ENCODE peak calls at places on chromosomes 2 and 18, in eight cellular contexts. O is central memory CD8-positive, alpha-beta T cell; W is activated CD4-positive, alpha-beta T cell treated with anti-CD3 and anti-CD28 coated beads, Interleukin-2, amount 50 U/mL, for 24 hours; U is M059J; T is A673; P is nucleus accumbens; R is activated CD8-positive, alpha-beta T cell treated with anti-CD3 and anti-CD28 coated beads for 36 hours; Y is cardiac fibroblast. F is an unnamed sample.

GRCh38 chr2:152062130-152063091 is 36.4 kb downstream of the CACNB4 start:
- DNase-seq in O (no peak), W (no peak), U (peak), T (no peak), P (no peak), R (no peak), Y (peak), F (peak)

GRCh38 chr2:54958717-54959371 is 91.4 kb downstream of the RTN4 start:
- DNase-seq in O (no peak), W (no peak), U (no peak), T (no peak), P (no peak), R (no peak), Y (no peak), F (no peak)

GRCh38 chr2:138632066-138632465 is 130.5 kb downstream of the SPOPL start:
- DNase-seq in O (no peak), W (no peak), U (peak), T (no peak), P (no peak), R (no peak), Y (peak), F (peak)

GRCh38 chr2:74743778-74744177 is 89.7 kb downstream of the SEMA4F start:
- DNase-seq in O (no peak), W (no peak), U (no peak), T (no peak), P (no peak), R (no peak), Y (no peak), F (no peak)

GRCh38 chr2:152380261-152381055 is 45.5 kb downstream of the FMNL2 start:
- DNase-seq in O (no peak), W (no peak), U (no peak), T (no peak), P (no peak), R (no peak), Y (no peak), F (peak)

GRCh38 chr18:4807495-4808293 is 352.6 kb upstream of the DLGAP1 start:
- DNase-seq in O (no peak), W (no peak), U (no peak), T (no peak), P (no peak), R (no peak), Y (no peak), F (no peak)

GRCh38 chr2:219057709-219058540 is 2.8 kb downstream of the IHH start:
- DNase-seq in O (peak), W (peak), U (peak), T (peak), P (peak), R (peak), Y (peak), F (peak)

GRCh38 chr2:1484131-1484884 is 71.0 kb downstream of the TPO start:
- DNase-seq in O (peak), W (no peak), U (no peak), T (no peak), P (no peak), R (no peak), Y (no peak), F (no peak)

GRCh38 chr18:7273301-7273911 is 42.5 kb downstream of the LRRC30 start:
- DNase-seq in O (no peak), W (no peak), U (peak), T (peak), P (no peak), R (no peak), Y (peak), F (peak)

GRCh38 chr2:20071397-20072383 is 20.3 kb upstream of the LAPTM4A start:
- DNase-seq in O (no peak), W (no peak), U (peak), T (peak), P (no peak), R (no peak), Y (peak), F (peak)

GRCh38 chr2:38178142-38178541 is 102.2 kb upstream of the CYP1B1 start:
- DNase-seq in O (no peak), W (no peak), U (peak), T (no peak), P (no peak), R (no peak), Y (peak), F (peak)

GRCh38 chr18:9335255-9336045 is 877 bp downstream of the TWSG1 start:
- DNase-seq in O (no peak), W (no peak), U (peak), T (peak), P (peak), R (peak), Y (peak), F (no peak)

GRCh38 chr2:222693837-222694236 is 22.4 kb downstream of the MOGAT1 start:
- DNase-seq in O (no peak), W (no peak), U (peak), T (peak), P (no peak), R (no peak), Y (peak), F (peak)

GRCh38 chr2:111923271-111923670 is 24.9 kb downstream of the MERTK start:
- DNase-seq in O (no peak), W (no peak), U (no peak), T (no peak), P (no peak), R (no peak), Y (peak), F (no peak)

GRCh38 chr2:171712051-171712450 is 24.8 kb downstream of the DYNC1I2 start:
- DNase-seq in O (no peak), W (no peak), U (peak), T (peak), P (no peak), R (no peak), Y (peak), F (peak)